ENCODE peak calls at places on chromosomes 1 and 21, in six cellular contexts. One of them, this sample, is unnamed. For H3K9me3, the result is how much of the 10 kb centered on the place peaks cover.

GRCh38 chr1:98027044-98027443 is 106.2 kb upstream of the DPYD start:
- DNase-seq in IMR-90: no peak
- DNase-seq in H9: no peak
- DNase-seq in neuronal stem cell: no peak
- DNase-seq in H1: no peak
- DNase-seq in trophoblast cell: no peak
- DNase-seq in this sample: no peak

GRCh38 chr1:31647106-31647505 is 2.4 kb upstream of the PEF1 start:
- DNase-seq in IMR-90: peak
- DNase-seq in H9: no peak
- DNase-seq in neuronal stem cell: no peak
- DNase-seq in H1: no peak
- DNase-seq in trophoblast cell: peak
- DNase-seq in this sample: peak

GRCh38 chr1:64505944-64506658 is 36.2 kb downstream of the CACHD1 start:
- DNase-seq in IMR-90: no peak
- DNase-seq in H9: no peak
- DNase-seq in neuronal stem cell: no peak
- DNase-seq in H1: no peak
- DNase-seq in trophoblast cell: no peak
- DNase-seq in this sample: no peak

GRCh38 chr1:24859063-24860010 is 70.7 kb downstream of the RUNX3 start:
- DNase-seq in IMR-90: no peak
- DNase-seq in H9: no peak
- DNase-seq in neuronal stem cell: no peak
- DNase-seq in H1: no peak
- DNase-seq in trophoblast cell: no peak
- DNase-seq in this sample: no peak

GRCh38 chr1:237041795-237042466 is at the start of gene RYR2:
- DNase-seq in IMR-90: no peak
- DNase-seq in H9: peak
- DNase-seq in neuronal stem cell: peak
- DNase-seq in H1: peak
- DNase-seq in trophoblast cell: no peak
- DNase-seq in this sample: no peak

GRCh38 chr1:21875621-21876063 is 61.5 kb downstream of the HSPG2 start:
- DNase-seq in IMR-90: no peak
- DNase-seq in H9: no peak
- DNase-seq in neuronal stem cell: no peak
- DNase-seq in H1: no peak
- DNase-seq in trophoblast cell: no peak
- DNase-seq in this sample: no peak

GRCh38 chr1:31750858-31751638 is 13.1 kb downstream of the ADGRB2 start:
- DNase-seq in IMR-90: peak
- DNase-seq in H9: no peak
- DNase-seq in neuronal stem cell: no peak
- DNase-seq in H1: no peak
- DNase-seq in trophoblast cell: no peak
- DNase-seq in this sample: peak

GRCh38 chr1:63794927-63795326 is 21.1 kb downstream of the ROR1 start:
- DNase-seq in IMR-90: peak
- DNase-seq in H9: peak
- DNase-seq in neuronal stem cell: no peak
- DNase-seq in H1: peak
- DNase-seq in trophoblast cell: no peak
- DNase-seq in this sample: no peak

GRCh38 chr1:244214009-244214967 is 163.2 kb downstream of the ZBTB18 start:
- DNase-seq in IMR-90: peak
- DNase-seq in H9: peak
- DNase-seq in neuronal stem cell: no peak
- DNase-seq in H1: peak
- DNase-seq in trophoblast cell: peak
- DNase-seq in this sample: peak

GRCh38 chr1:90616395-90616794 is 100.7 kb downstream of the BARHL2 start:
- DNase-seq in IMR-90: no peak
- DNase-seq in H9: peak
- DNase-seq in neuronal stem cell: no peak
- DNase-seq in H1: peak
- DNase-seq in trophoblast cell: peak
- DNase-seq in this sample: no peak

GRCh38 chr1:38061883-38062328 is 15.3 kb upstream of the POU3F1 start:
- DNase-seq in IMR-90: no peak
- DNase-seq in H9: no peak
- DNase-seq in neuronal stem cell: no peak
- DNase-seq in H1: no peak
- DNase-seq in trophoblast cell: no peak
- DNase-seq in this sample: no peak

GRCh38 chr1:171403396-171403795 is 81.9 kb upstream of the PRRC2C start:
- DNase-seq in IMR-90: no peak
- DNase-seq in H9: peak
- DNase-seq in neuronal stem cell: no peak
- DNase-seq in H1: no peak
- DNase-seq in trophoblast cell: peak
- DNase-seq in this sample: peak

GRCh38 chr1:9275567-9276034 is 17.1 kb upstream of the SPSB1 start:
- DNase-seq in IMR-90: peak
- DNase-seq in H9: no peak
- DNase-seq in neuronal stem cell: no peak
- DNase-seq in H1: no peak
- DNase-seq in trophoblast cell: peak
- DNase-seq in this sample: peak

GRCh38 chr1:218408942-218409341 is 63.8 kb downstream of the TGFB2 start:
- DNase-seq in IMR-90: no peak
- DNase-seq in H9: no peak
- DNase-seq in neuronal stem cell: no peak
- DNase-seq in H1: no peak
- DNase-seq in trophoblast cell: no peak
- DNase-seq in this sample: no peak

GRCh38 chr1:214934035-214934434 is 148.5 kb upstream of the KCNK2 start:
- DNase-seq in IMR-90: no peak
- DNase-seq in H9: no peak
- DNase-seq in neuronal stem cell: no peak
- DNase-seq in H1: no peak
- DNase-seq in trophoblast cell: no peak
- DNase-seq in this sample: no peak

GRCh38 chr21:42669069-42669468 is 15.6 kb downstream of the PDE9A start:
- DNase-seq in IMR-90: no peak
- DNase-seq in H9: peak
- DNase-seq in neuronal stem cell: no peak
- DNase-seq in H1: no peak
- DNase-seq in trophoblast cell: no peak
- DNase-seq in this sample: no peak

GRCh38 chr1:70790232-70790923 is 257.2 kb downstream of the PTGER3 start:
- DNase-seq in IMR-90: no peak
- DNase-seq in H9: no peak
- DNase-seq in neuronal stem cell: no peak
- DNase-seq in H1: no peak
- DNase-seq in trophoblast cell: peak
- DNase-seq in this sample: no peak

GRCh38 chr1:65494671-65495070 is 74.2 kb downstream of the LEPR start:
- DNase-seq in IMR-90: no peak
- DNase-seq in H9: no peak
- DNase-seq in neuronal stem cell: no peak
- DNase-seq in H1: no peak
- DNase-seq in trophoblast cell: peak
- DNase-seq in this sample: no peak

GRCh38 chr21:36883532-36884486 is 82.7 kb downstream of the HLCS start:
- DNase-seq in IMR-90: peak
- DNase-seq in H9: no peak
- DNase-seq in neuronal stem cell: no peak
- DNase-seq in H1: no peak
- DNase-seq in trophoblast cell: no peak
- DNase-seq in this sample: no peak

GRCh38 chr1:78052685-78053433 is 7.1 kb downstream of the GIPC2 start:
- DNase-seq in IMR-90: no peak
- DNase-seq in H9: no peak
- DNase-seq in neuronal stem cell: no peak
- DNase-seq in H1: no peak
- DNase-seq in trophoblast cell: no peak
- DNase-seq in this sample: no peak

GRCh38 chr1:67889940-67890567 is 56.8 kb upstream of the GNG12 start:
- DNase-seq in IMR-90: peak
- DNase-seq in H9: no peak
- DNase-seq in neuronal stem cell: no peak
- DNase-seq in H1: no peak
- DNase-seq in trophoblast cell: peak
- DNase-seq in this sample: peak

GRCh38 chr1:40748841-40749718 is 34.5 kb upstream of the KCNQ4 start:
- DNase-seq in IMR-90: no peak
- DNase-seq in H9: no peak
- DNase-seq in neuronal stem cell: no peak
- DNase-seq in H1: no peak
- DNase-seq in trophoblast cell: no peak
- DNase-seq in this sample: no peak

GRCh38 chr1:227744668-227745067 is 9.4 kb downstream of the SNAP47 start:
- DNase-seq in IMR-90: no peak
- DNase-seq in H9: no peak
- DNase-seq in neuronal stem cell: no peak
- DNase-seq in H1: no peak
- DNase-seq in trophoblast cell: no peak
- DNase-seq in this sample: no peak
- H4K8ac ChIP-seq in IMR-90: no peak
- H4K8ac ChIP-seq in H9: no peak
- H4K8ac ChIP-seq in neuronal stem cell: no peak
- H4K8ac ChIP-seq in H1: no peak
- H4K8ac ChIP-seq in trophoblast cell: no peak
- H4K8ac ChIP-seq in this sample: no peak

DNA sequence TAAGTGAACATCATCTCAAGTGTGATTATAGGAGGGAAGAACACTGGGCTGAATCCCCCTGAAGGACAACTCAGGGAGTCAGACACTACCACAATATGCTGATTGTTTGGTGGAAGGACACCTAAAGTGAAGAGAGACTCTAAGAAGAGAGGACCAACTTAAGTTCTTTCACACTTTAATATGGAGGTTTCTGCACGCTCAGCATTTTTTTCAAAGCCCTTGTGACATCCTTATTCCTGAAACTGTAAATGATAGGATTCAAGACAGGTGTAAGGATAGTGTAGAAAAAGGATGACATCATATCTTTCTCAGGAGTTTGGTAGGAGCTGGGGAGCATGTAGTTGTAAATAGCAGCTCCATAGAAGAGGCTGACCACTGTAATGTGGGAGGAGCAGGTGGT is 4.8 kb downstream of the OR2T10 start:
- DNase-seq in IMR-90: no peak
- DNase-seq in H9: no peak
- DNase-seq in neuronal stem cell: no peak
- DNase-seq in H1: no peak
- DNase-seq in trophoblast cell: no peak
- DNase-seq in this sample: no peak
- H3K9me3 ChIP-seq in IMR-90: under half
- H3K9me3 ChIP-seq in H9: half or more
- H3K9me3 ChIP-seq in neuronal stem cell: under half
- H3K9me3 ChIP-seq in H1: half or more
- H3K9me3 ChIP-seq in trophoblast cell: under half
- H3K9me3 ChIP-seq in this sample: under half

GRCh38 chr1:173448945-173449344 is 28.2 kb upstream of the PRDX6 start:
- DNase-seq in IMR-90: no peak
- DNase-seq in H9: peak
- DNase-seq in neuronal stem cell: no peak
- DNase-seq in H1: peak
- DNase-seq in trophoblast cell: no peak
- DNase-seq in this sample: no peak

GRCh38 chr1:173445656-173446055 is 31.5 kb upstream of the PRDX6 start:
- DNase-seq in IMR-90: no peak
- DNase-seq in H9: no peak
- DNase-seq in neuronal stem cell: no peak
- DNase-seq in H1: no peak
- DNase-seq in trophoblast cell: no peak
- DNase-seq in this sample: no peak

GRCh38 chr1:173445164-173445563 is 32.0 kb upstream of the PRDX6 start:
- DNase-seq in IMR-90: no peak
- DNase-seq in H9: no peak
- DNase-seq in neuronal stem cell: no peak
- DNase-seq in H1: no peak
- DNase-seq in trophoblast cell: no peak
- DNase-seq in this sample: no peak

GRCh38 chr1:173447224-173447623 is 29.9 kb upstream of the PRDX6 start:
- DNase-seq in IMR-90: no peak
- DNase-seq in H9: no peak
- DNase-seq in neuronal stem cell: no peak
- DNase-seq in H1: no peak
- DNase-seq in trophoblast cell: no peak
- DNase-seq in this sample: no peak

DNA sequence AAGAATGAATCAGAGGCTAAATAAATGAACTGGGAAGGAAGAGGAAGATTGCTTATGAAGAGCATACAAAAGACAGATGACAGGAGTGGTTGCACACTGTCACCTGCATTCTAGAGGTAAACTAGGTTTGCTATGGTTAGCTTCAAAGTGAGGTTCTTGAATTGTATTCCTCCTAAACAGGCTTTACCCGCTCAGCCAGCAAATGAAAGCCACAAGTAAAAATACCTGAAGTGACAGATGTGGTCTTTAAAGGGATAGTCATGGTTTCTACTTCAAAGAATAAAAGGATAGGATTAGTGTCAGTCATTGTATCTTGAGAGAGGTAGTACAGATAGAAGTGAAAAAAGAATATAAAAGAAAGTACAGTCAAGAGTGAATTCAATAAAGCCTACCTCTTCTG is 32.4 kb upstream of the PRDX6 start:
- DNase-seq in IMR-90: no peak
- DNase-seq in H9: no peak
- DNase-seq in neuronal stem cell: no peak
- DNase-seq in H1: no peak
- DNase-seq in trophoblast cell: no peak
- DNase-seq in this sample: no peak
- H2BK120ac ChIP-seq in IMR-90: no peak
- H2BK120ac ChIP-seq in H9: no peak
- H2BK120ac ChIP-seq in neuronal stem cell: no peak
- H2BK120ac ChIP-seq in H1: no peak
- H2BK120ac ChIP-seq in trophoblast cell: no peak
- H2BK120ac ChIP-seq in this sample: no peak

GRCh38 chr1:45987204-45987603 is 145.2 kb downstream of the PIK3R3 start:
- DNase-seq in IMR-90: no peak
- DNase-seq in H9: no peak
- DNase-seq in neuronal stem cell: no peak
- DNase-seq in H1: no peak
- DNase-seq in trophoblast cell: no peak
- DNase-seq in this sample: no peak

GRCh38 chr1:45983964-45984363 is 148.5 kb downstream of the PIK3R3 start:
- DNase-seq in IMR-90: no peak
- DNase-seq in H9: no peak
- DNase-seq in neuronal stem cell: no peak
- DNase-seq in H1: no peak
- DNase-seq in trophoblast cell: no peak
- DNase-seq in this sample: no peak

GRCh38 chr1:45994423-45994822 is 138.0 kb downstream of the PIK3R3 start:
- DNase-seq in IMR-90: no peak
- DNase-seq in H9: no peak
- DNase-seq in neuronal stem cell: no peak
- DNase-seq in H1: no peak
- DNase-seq in trophoblast cell: no peak
- DNase-seq in this sample: no peak

DNA sequence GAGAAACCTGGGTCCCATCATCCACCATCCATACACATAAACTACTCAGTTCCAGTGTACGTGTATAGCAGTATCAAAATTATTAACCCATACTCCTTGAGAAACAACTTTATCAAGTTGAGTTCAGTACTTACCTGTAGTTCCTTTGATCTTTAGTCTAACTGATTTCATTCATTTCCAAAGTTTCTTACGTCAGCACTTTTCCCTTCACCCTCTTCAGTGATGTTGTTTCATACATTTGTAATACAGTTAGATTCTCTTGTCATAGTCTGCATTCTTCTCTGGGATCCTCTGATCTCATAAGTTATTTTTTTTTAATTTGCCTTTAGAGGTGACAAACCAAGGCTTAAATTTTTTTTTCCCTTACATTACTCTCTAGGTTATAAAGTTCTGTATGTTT is 143.2 kb downstream of the PIK3R3 start:
- DNase-seq in IMR-90: no peak
- DNase-seq in H9: no peak
- DNase-seq in neuronal stem cell: no peak
- DNase-seq in H1: no peak
- DNase-seq in trophoblast cell: no peak
- DNase-seq in this sample: no peak
- H4K8ac ChIP-seq in IMR-90: no peak
- H4K8ac ChIP-seq in H9: no peak
- H4K8ac ChIP-seq in neuronal stem cell: no peak
- H4K8ac ChIP-seq in H1: no peak
- H4K8ac ChIP-seq in trophoblast cell: no peak
- H4K8ac ChIP-seq in this sample: no peak